ENCODE peak calls at places on chromosome 12, in seven cellular contexts. Z, T, P, Y, F, L and M are unnamed samples.

GRCh38 chr12:75825686-75826085 is 205.9 kb downstream of the PHLDA1 start:
- DNase-seq in P (no peak), T (no peak), L (no peak), Z (no peak), F (no peak), Y (no peak), M (peak; percentile 97)

GRCh38 chr12:3933074-3933818 is 60.0 kb upstream of the PARP11 start:
- DNase-seq in L (no peak), T (no peak), P (no peak), F (no peak), Y (no peak), Z (no peak), M (no peak)

GRCh38 chr12:71045781-71046180 is 112.0 kb downstream of the TSPAN8 start:
- DNase-seq in T (no peak), P (no peak), Y (no peak), L (no peak), Z (no peak), F (no peak), M (no peak)

GRCh38 chr12:89825591-89826449 is 117.2 kb upstream of the ATP2B1 start:
- DNase-seq in P (no peak), Y (no peak), L (no peak), Z (no peak), F (no peak), T (no peak), M (peak; percentile 6)

GRCh38 chr12:2745655-2746054 is 49.1 kb upstream of the FKBP4 start:
- DNase-seq in T (no peak), Y (no peak), F (no peak), P (no peak), L (no peak), Z (no peak), M (no peak)

GRCh38 chr12:49827351-49828099 is 688 bp downstream of the NCKAP5L start:
- DNase-seq in L (peak; percentile 79), Z (peak; percentile 84), T (peak; percentile 83), F (peak; percentile 29), Y (peak; percentile 85), P (no peak), M (no peak)

GRCh38 chr12:44748950-44749468 is 127.1 kb downstream of the NELL2 start:
- DNase-seq in L (no peak), Y (no peak), F (no peak), Z (no peak), T (no peak), P (no peak), M (no peak)

GRCh38 chr12:68933564-68933893 is 558 bp upstream of the CPM start:
- DNase-seq in P (no peak), T (no peak), F (no peak), Y (no peak), L (peak; percentile 18), Z (no peak), M (no peak)

GRCh38 chr12:5124401-5124800 is 80.7 kb downstream of the KCNA5 start:
- DNase-seq in P (no peak), L (no peak), F (no peak), Y (no peak), T (no peak), Z (no peak), M (no peak)

GRCh38 chr12:122951406-122951805 is 14.9 kb downstream of the ABCB9 start:
- DNase-seq in Y (no peak), F (no peak), P (no peak), T (peak; percentile 58), L (no peak), Z (no peak), M (no peak)

GRCh38 chr12:26187014-26187413 is 8.4 kb upstream of the SSPN start:
- DNase-seq in Y (no peak), Z (no peak), T (no peak), P (no peak), L (no peak), F (no peak), M (no peak)

GRCh38 chr12:29700761-29701481 is 82.8 kb downstream of the TMTC1 start:
- DNase-seq in T (no peak), Y (no peak), L (no peak), Z (no peak), F (no peak), P (no peak), M (no peak)

GRCh38 chr12:92553389-92553788 is 149.4 kb upstream of the PLEKHG7 start:
- DNase-seq in Z (peak; percentile 75), T (no peak), F (no peak), Y (no peak), P (no peak), L (peak; percentile 70), M (no peak)

GRCh38 chr12:43208627-43209026 is 343.4 kb downstream of the ADAMTS20 start:
- DNase-seq in L (no peak), P (peak; percentile 12), Y (no peak), T (no peak), F (no peak), Z (no peak), M (no peak)

GRCh38 chr12:52402873-52403510 is 3.1 kb downstream of the KRT82 start:
- DNase-seq in Z (no peak), P (no peak), Y (no peak), T (no peak), L (no peak), F (no peak), M (no peak)

GRCh38 chr12:100026241-100026640 is 41.5 kb upstream of the ANKS1B start:
- DNase-seq in T (no peak), Y (no peak), P (no peak), Z (no peak), L (no peak), F (no peak), M (no peak)

GRCh38 chr12:91515944-91516739 is 333.5 kb upstream of the DCN start:
- DNase-seq in Y (no peak), L (no peak), F (no peak), P (no peak), Z (no peak), T (no peak), M (no peak)

GRCh38 chr12:104750061-104750460 is 208.0 kb downstream of the SLC41A2 start:
- DNase-seq in T (no peak), P (peak; percentile 20), Z (peak; percentile 65), F (no peak), L (no peak), Y (no peak), M (peak; percentile 23)

GRCh38 chr12:59425798-59426197 is 170.0 kb upstream of the SLC16A7 start:
- DNase-seq in F (no peak), Y (no peak), P (no peak), T (no peak), Z (no peak), L (no peak), M (no peak)

DNA sequence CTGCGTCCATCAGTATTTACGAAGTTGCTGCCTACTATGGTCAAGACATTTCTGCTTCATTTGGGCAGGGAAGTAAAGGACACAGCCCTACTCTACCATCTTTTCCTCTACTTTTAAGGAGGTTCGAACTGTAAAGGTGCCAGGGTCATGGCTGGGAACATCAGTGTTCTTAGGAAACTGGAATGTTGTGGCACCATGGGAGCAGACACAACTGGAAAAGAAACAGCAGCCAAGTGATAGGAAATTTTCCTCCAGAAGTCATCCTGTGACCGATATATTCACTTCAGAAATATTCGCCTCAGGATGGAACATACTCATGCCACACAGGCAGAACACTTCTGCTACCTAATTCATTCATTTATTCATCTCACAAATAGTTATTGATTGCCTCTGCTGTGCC is 104.4 kb downstream of the ETV6 start:
- DNase-seq in P (no peak), L (no peak), T (no peak), F (no peak), Y (no peak), Z (no peak), M (no peak)
- H3K4me3 ChIP-seq in P (no peak overlapping the region), L (no peak overlapping the region), T (no peak overlapping the region), F (no peak overlapping the region), Y (no peak overlapping the region), Z (no peak overlapping the region), M (no peak overlapping the region)

GRCh38 chr12:10361084-10361483 is 28.8 kb downstream of the KLRK1 start:
- DNase-seq in Z (no peak), L (no peak), F (no peak), P (no peak), T (no peak), Y (no peak), M (no peak)
- H3K4me3 ChIP-seq in Z (no peak overlapping the region), L (no peak overlapping the region), F (no peak overlapping the region), P (no peak overlapping the region), T (no peak overlapping the region), Y (no peak overlapping the region), M (no peak overlapping the region)

GRCh38 chr12:39616251-39616650 is 3.4 kb downstream of the ABCD2 start:
- DNase-seq in P (no peak), F (no peak), Z (no peak), Y (no peak), L (no peak), T (no peak), M (no peak)

GRCh38 chr12:39619316-39619659 is 315 bp downstream of the ABCD2 start:
- DNase-seq in F (no peak), T (no peak), P (no peak), Z (no peak), L (no peak), Y (no peak), M (no peak)

GRCh38 chr12:39618701-39619100 is 902 bp downstream of the ABCD2 start:
- DNase-seq in P (no peak), Y (no peak), T (no peak), Z (no peak), F (no peak), L (no peak), M (no peak)

GRCh38 chr12:39616666-39617065 is 2.9 kb downstream of the ABCD2 start:
- DNase-seq in F (no peak), Z (no peak), L (no peak), P (no peak), T (no peak), Y (no peak), M (no peak)

DNA sequence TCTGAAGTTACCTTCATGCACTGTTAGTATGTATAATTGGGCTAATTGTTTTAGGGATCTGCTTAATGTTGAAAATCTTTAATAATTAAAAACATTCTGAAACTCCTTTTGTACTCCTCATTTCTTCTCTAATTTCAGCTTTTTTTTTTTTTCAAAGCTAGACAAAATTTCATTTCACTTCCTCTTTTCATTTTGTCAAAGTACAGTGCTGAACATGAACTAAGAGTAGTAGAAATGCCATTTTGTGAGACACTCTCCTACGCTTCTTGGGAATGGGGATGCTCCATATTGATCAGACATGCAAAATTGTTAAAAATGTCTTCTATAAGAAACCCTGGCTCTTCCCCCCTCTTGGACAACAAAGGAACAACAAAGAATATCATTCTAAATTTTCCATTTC is 1.7 kb downstream of the ABCD2 start:
- DNase-seq in T (no peak), P (no peak), Y (no peak), L (no peak), Z (no peak), F (no peak), M (no peak)
- H3K4me3 ChIP-seq in T (no peak overlapping the region), P (no peak overlapping the region), Y (peak overlapping the region; percentile 62), L (peak overlapping the region; percentile 68), Z (no peak overlapping the region), F (no peak overlapping the region), M (no peak overlapping the region)

DNA sequence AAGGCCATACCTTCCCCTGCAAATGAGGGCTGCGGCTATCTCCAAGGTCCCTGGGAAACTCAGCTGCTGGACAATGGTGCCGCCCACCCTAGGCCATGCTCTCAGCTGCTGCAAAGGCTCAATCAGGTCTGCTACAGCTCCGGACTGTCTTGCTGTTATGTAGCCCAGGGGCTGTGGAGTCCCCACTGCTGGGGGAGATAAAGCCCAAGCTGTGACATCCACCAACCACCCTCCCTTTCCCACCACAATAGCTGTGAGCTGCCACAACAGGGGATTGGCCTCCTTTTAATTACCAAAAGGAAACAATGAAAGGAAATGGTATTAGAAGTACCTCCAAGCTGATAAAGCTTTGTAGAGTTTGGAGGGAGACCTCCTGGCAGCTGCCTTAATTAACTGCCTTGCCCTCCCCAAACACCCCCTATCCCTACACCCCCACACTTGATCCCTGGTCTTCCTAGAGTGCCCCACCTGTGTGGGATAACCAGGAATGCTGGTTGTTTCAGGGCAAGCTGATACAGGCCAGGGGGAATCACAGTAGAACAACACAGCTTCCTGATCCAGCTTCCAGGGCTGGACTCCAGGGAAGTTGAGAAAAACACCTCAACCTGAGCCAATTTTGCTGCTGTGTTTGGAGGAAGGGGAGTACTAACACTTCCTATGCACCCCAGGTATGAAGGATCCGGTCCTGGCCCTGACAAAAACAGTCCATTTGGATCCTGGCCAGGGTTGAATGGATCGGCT is at the start of gene VWF:
- DNase-seq in Y (no peak), L (no peak), T (no peak), Z (no peak), F (no peak), P (no peak), M (no peak)
- H3K4me3 ChIP-seq in Y (peak within 1 kb of the TSS; percentile 43), L (peak within 1 kb of the TSS; percentile 63), T (no peak within 1 kb of the TSS), Z (no peak within 1 kb of the TSS), F (peak within 1 kb of the TSS; percentile 27), P (no peak within 1 kb of the TSS), M (no peak within 1 kb of the TSS)